ENCODE peak calls at places on chromosomes 12 and 14, in nine cellular contexts. X is KBM-7; A is chondrocyte; C is stimulated activated CD4-positive, alpha-beta T cell treated with anti-CD3 and anti-CD28 coated beads, Interleukin-15, amount 100 ng/mL, for 24 hours; O is right cardiac atrium; B is C1 segment of cervical spinal cord; V is GM03348; J is GM12865; P is NCI-H524. H is an unnamed sample.

GRCh38 chr12:88223519-88223918 is 81.4 kb downstream of the TMTC3 start:
- DNase-seq in C (no peak), V (no peak), O (no peak), B (no peak), J (no peak), A (no peak), X (no peak), P (no peak), H (no peak)

GRCh38 chr12:115103884-115104883 is 420.2 kb upstream of the TBX3 start:
- DNase-seq in C (no peak), V (no peak), J (no peak), O (peak; percentile 67), P (no peak), A (no peak), X (no peak), B (no peak), H (no peak)

GRCh38 chr14:67837011-67837624 is 17.5 kb downstream of the RAD51B start:
- DNase-seq in C (peak; percentile 61), A (no peak), P (peak; percentile 78), V (peak; percentile 59), B (no peak), O (no peak), J (peak; percentile 86), X (peak; percentile 75), H (peak; percentile 42)

GRCh38 chr14:101408077-101408831 is 153.0 kb upstream of the DIO3 start:
- DNase-seq in J (no peak), A (no peak), V (peak; percentile 63), O (no peak), P (no peak), X (no peak), B (no peak), C (no peak), H (peak; percentile 50)

GRCh38 chr14:76109087-76109880 is 42.4 kb upstream of the GPATCH2L start:
- DNase-seq in J (no peak), P (no peak), B (no peak), O (no peak), V (peak; percentile 44), X (no peak), A (no peak), C (no peak), H (peak; percentile 45)

GRCh38 chr12:67651380-67651695 is 2.8 kb downstream of the DYRK2 start:
- DNase-seq in X (peak; percentile 47), P (peak; percentile 26), V (peak; percentile 56), C (peak; percentile 38), B (no peak), O (no peak), A (no peak), J (peak; percentile 50), H (peak; percentile 47)

GRCh38 chr14:82419933-82420332 is 886.3 kb upstream of the SEL1L start:
- DNase-seq in A (no peak), B (no peak), O (no peak), C (no peak), X (no peak), J (no peak), V (no peak), P (no peak), H (no peak)

GRCh38 chr14:105487449-105487985 is 831 bp downstream of the CRIP1 start:
- DNase-seq in A (no peak), B (no peak), O (peak; percentile 90), P (no peak), J (peak; percentile 59), C (peak; percentile 73), X (no peak), V (peak; percentile 36), H (no peak)

GRCh38 chr14:56244138-56244789 is 126.1 kb downstream of the PELI2 start:
- DNase-seq in C (no peak), X (peak; percentile 42), J (no peak), V (peak; percentile 74), O (no peak), A (no peak), P (no peak), B (no peak), H (peak; percentile 85)

GRCh38 chr12:6903712-6904111 is 910 bp upstream of the LRRC23 start:
- DNase-seq in C (no peak), V (no peak), O (no peak), A (no peak), X (peak; percentile 85), J (no peak), P (no peak), B (no peak), H (no peak)